ENCODE peak calls at places on chromosomes 4 and X, in eight cellular contexts. B is lower lobe of right lung; J is Peyer's patch; A is colonic mucosa; O is ovary; M is upper lobe of right lung; D is effector memory CD4-positive, alpha-beta T cell; H is heart left ventricle. I is an unnamed sample.
A peak's percentile ranks its signal among the peaks of the same experiment; 100 is the strongest.

GRCh38 chr4:156672924-156673323 is 298.7 kb downstream of the PDGFC start:
- DNase-seq in B (no peak), J (no peak), A (no peak), O (no peak), M (no peak), D (no peak), H (no peak), I (no peak)

GRCh38 chrX:74422029-74422352 is 698 bp downstream of the SLC16A2 start:
- DNase-seq in B (no peak), J (no peak), A (no peak), O (peak; percentile 42), M (no peak), D (no peak), H (no peak), I (no peak)

GRCh38 chrX:139647597-139647996 is 60.4 kb downstream of the MCF2 start:
- DNase-seq in B (no peak), J (no peak), A (no peak), O (no peak), M (no peak), D (no peak), H (no peak), I (no peak)

GRCh38 chr4:164872481-164872880 is 4.5 kb upstream of the APELA start:
- DNase-seq in B (no peak), J (no peak), A (no peak), O (no peak), M (no peak), D (no peak), H (no peak), I (no peak)

GRCh38 chrX:145213504-145213903 is 33.8 kb upstream of the SPANXN1 start:
- DNase-seq in B (no peak), J (no peak), A (no peak), O (no peak), M (no peak), D (no peak), H (no peak), I (no peak)

GRCh38 chr4:68011684-68012083 is 48.4 kb upstream of the TMPRSS11A start:
- DNase-seq in B (no peak), J (no peak), A (no peak), O (no peak), M (no peak), D (no peak), H (no peak), I (no peak)

GRCh38 chr4:99861120-99861905 is 32.9 kb downstream of the LAMTOR3 start:
- DNase-seq in B (no peak), J (no peak), A (no peak), O (no peak), M (no peak), D (no peak), H (no peak), I (no peak)

GRCh38 chr4:14168919-14169318 is 541.4 kb upstream of the BOD1L1 start:
- DNase-seq in B (no peak), J (no peak), A (peak; percentile 37), O (no peak), M (no peak), D (no peak), H (peak; percentile 41), I (no peak)

GRCh38 chrX:111337067-111337466 is 66.8 kb upstream of the CAPN6 start:
- DNase-seq in B (no peak), J (no peak), A (no peak), O (no peak), M (no peak), D (no peak), H (no peak), I (no peak)

DNA sequence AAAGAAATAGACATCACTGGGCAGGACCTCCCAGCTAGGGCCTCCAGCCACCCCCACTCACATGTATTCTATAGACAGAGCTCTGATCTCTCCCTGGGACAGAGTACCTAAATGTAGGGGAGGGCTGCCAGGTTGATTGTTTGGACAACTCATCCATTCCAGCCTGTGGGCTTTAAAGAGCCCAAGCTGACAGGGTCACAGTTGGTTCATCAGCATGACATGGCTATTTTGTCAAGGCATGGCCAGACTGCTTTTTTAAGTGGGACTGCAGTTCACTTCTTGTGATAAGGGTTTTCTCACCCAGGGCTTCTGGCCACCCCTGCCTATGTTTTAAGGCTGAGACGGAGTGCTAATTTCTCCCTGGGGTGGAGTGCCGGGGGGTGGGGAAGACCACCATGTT is 63.3 kb downstream of the KLHL4 start:
- DNase-seq in B (no peak), J (no peak), A (no peak), O (no peak), M (no peak), D (no peak), H (no peak), I (no peak)
- H3K27me3 ChIP-seq in B (no peaks in the 10 kb centered on the region), J (no peaks in the 10 kb centered on the region), A (no peaks in the 10 kb centered on the region), O (no peaks in the 10 kb centered on the region), M (no peaks in the 10 kb centered on the region), D (no peaks in the 10 kb centered on the region), H (no peaks in the 10 kb centered on the region), I (no peaks in the 10 kb centered on the region)

GRCh38 chr4:106583567-106583966 is 215.0 kb upstream of the GIMD1 start:
- DNase-seq in B (no peak), J (no peak), A (no peak), O (no peak), M (no peak), D (no peak), H (no peak), I (no peak)
- H3K27ac ChIP-seq in B (no peak overlapping the region), J (no peak overlapping the region), A (peak overlapping the region; percentile 71), O (no peak overlapping the region), M (no peak overlapping the region), D (no peak overlapping the region), H (no peak overlapping the region), I (no peak overlapping the region)

GRCh38 chrX:107711521-107712041 is 64.0 kb downstream of the TSC22D3 start:
- DNase-seq in B (no peak), J (no peak), A (no peak), O (no peak), M (no peak), D (no peak), H (no peak), I (no peak)
- H3K4me1 ChIP-seq in B (peaks cover 34% of the 10 kb centered on the region), J (no peaks in the 10 kb centered on the region), A (peaks cover 5% of the 10 kb centered on the region), O (peaks cover 5% of the 10 kb centered on the region), M (peaks cover 18% of the 10 kb centered on the region), D (peaks cover 33% of the 10 kb centered on the region), H (peaks cover 8% of the 10 kb centered on the region), I (peaks cover 5% of the 10 kb centered on the region)

GRCh38 chrX:12319012-12319519 is 180.8 kb downstream of the FRMPD4 start:
- DNase-seq in B (no peak), J (no peak), A (no peak), O (no peak), M (no peak), D (no peak), H (no peak), I (no peak)

GRCh38 chrX:12322031-12322430 is 183.8 kb downstream of the FRMPD4 start:
- DNase-seq in B (no peak), J (no peak), A (no peak), O (no peak), M (no peak), D (no peak), H (no peak), I (no peak)

GRCh38 chrX:12315526-12315925 is 177.3 kb downstream of the FRMPD4 start:
- DNase-seq in B (no peak), J (no peak), A (no peak), O (no peak), M (no peak), D (no peak), H (no peak), I (no peak)

GRCh38 chrX:12319955-12320354 is 181.7 kb downstream of the FRMPD4 start:
- DNase-seq in B (no peak), J (no peak), A (no peak), O (no peak), M (no peak), D (no peak), H (no peak), I (no peak)
- H3K27me3 ChIP-seq in B (no peaks in the 10 kb centered on the region), J (no peaks in the 10 kb centered on the region), A (no peaks in the 10 kb centered on the region), O (no peaks in the 10 kb centered on the region), M (no peaks in the 10 kb centered on the region), D (no peaks in the 10 kb centered on the region), H (no peaks in the 10 kb centered on the region), I (no peaks in the 10 kb centered on the region)

GRCh38 chr4:170682511-170682910 is 592.8 kb upstream of the AADAT start:
- DNase-seq in B (no peak), J (no peak), A (no peak), O (no peak), M (no peak), D (no peak), H (no peak), I (no peak)
- H3K27ac ChIP-seq in B (no peak overlapping the region), J (no peak overlapping the region), A (no peak overlapping the region), O (no peak overlapping the region), M (no peak overlapping the region), D (no peak overlapping the region), H (no peak overlapping the region), I (no peak overlapping the region)

GRCh38 chr4:87006531-87007344 is 71.9 kb downstream of the AFF1 start:
- DNase-seq in B (peak; percentile 97), J (peak; percentile 93), A (peak; percentile 94), O (peak; percentile 95), M (peak; percentile 97), D (peak; percentile 88), H (peak; percentile 94), I (peak; percentile 76)
- H3K4me1 ChIP-seq in B (peaks cover 54% of the 10 kb centered on the region), J (peaks cover 4% of the 10 kb centered on the region), A (peaks cover 9% of the 10 kb centered on the region), O (peaks cover 10% of the 10 kb centered on the region), M (peaks cover 42% of the 10 kb centered on the region), D (peaks cover 13% of the 10 kb centered on the region), H (peaks cover 45% of the 10 kb centered on the region), I (peaks cover 7% of the 10 kb centered on the region)

I was measured in iPS DF 6.9.